ENCODE peak calls at places on chromosomes 12 and 14, in four cellular contexts. One of them, this sample, is unnamed.

GRCh38 chr14:24665440-24665991 is 31.5 kb upstream of the GZMB start:
- DNase-seq in osteocyte: no peak
- DNase-seq in T-helper 1 cell: no peak
- DNase-seq in mesendoderm: no peak
- DNase-seq in this sample: no peak

GRCh38 chr12:55955800-55956508 is 9.9 kb downstream of the PMEL start:
- DNase-seq in mesendoderm: peak
- DNase-seq in T-helper 1 cell: no peak
- DNase-seq in osteocyte: no peak
- DNase-seq in this sample: no peak

GRCh38 chr12:34602213-34602940 is 580.1 kb downstream of the ALG10 start:
- DNase-seq in mesendoderm: no peak
- DNase-seq in osteocyte: no peak
- DNase-seq in T-helper 1 cell: no peak
- DNase-seq in this sample: no peak

GRCh38 chr12:55642275-55643068 is 5.8 kb downstream of the OR10P1 start:
- DNase-seq in mesendoderm: no peak
- DNase-seq in osteocyte: no peak
- DNase-seq in T-helper 1 cell: no peak
- DNase-seq in this sample: no peak

GRCh38 chr14:22926316-22926715 is 2.9 kb downstream of the PRMT5 start:
- DNase-seq in T-helper 1 cell: no peak
- DNase-seq in osteocyte: no peak
- DNase-seq in mesendoderm: no peak
- DNase-seq in this sample: no peak

GRCh38 chr14:23061995-23062394 is 4.7 kb upstream of the CDH24 start:
- DNase-seq in osteocyte: no peak
- DNase-seq in mesendoderm: peak
- DNase-seq in T-helper 1 cell: no peak
- DNase-seq in this sample: peak

GRCh38 chr12:61956545-61956944 is 303.7 kb upstream of the USP15 start:
- DNase-seq in osteocyte: no peak
- DNase-seq in mesendoderm: no peak
- DNase-seq in T-helper 1 cell: no peak
- DNase-seq in this sample: no peak

GRCh38 chr12:67515679-67516363 is 132.7 kb upstream of the DYRK2 start:
- DNase-seq in T-helper 1 cell: no peak
- DNase-seq in mesendoderm: no peak
- DNase-seq in osteocyte: no peak
- DNase-seq in this sample: no peak

GRCh38 chr12:89448526-89448925 is 76.1 kb downstream of the GALNT4 start:
- DNase-seq in T-helper 1 cell: no peak
- DNase-seq in mesendoderm: no peak
- DNase-seq in osteocyte: no peak
- DNase-seq in this sample: no peak

GRCh38 chr14:63223596-63223995 is 19.4 kb downstream of the RHOJ start:
- DNase-seq in osteocyte: no peak
- DNase-seq in mesendoderm: no peak
- DNase-seq in T-helper 1 cell: no peak
- DNase-seq in this sample: no peak

GRCh38 chr14:72443991-72444431 is 449.9 kb downstream of the DPF3 start:
- DNase-seq in osteocyte: no peak
- DNase-seq in mesendoderm: no peak
- DNase-seq in T-helper 1 cell: no peak
- DNase-seq in this sample: no peak

GRCh38 chr12:123134755-123135282 is 16.1 kb downstream of the PITPNM2 start:
- DNase-seq in T-helper 1 cell: no peak
- DNase-seq in mesendoderm: no peak
- DNase-seq in osteocyte: no peak
- DNase-seq in this sample: no peak

GRCh38 chr12:51368640-51369517 is 22.3 kb downstream of the GALNT6 start:
- DNase-seq in osteocyte: no peak
- DNase-seq in mesendoderm: no peak
- DNase-seq in T-helper 1 cell: peak
- DNase-seq in this sample: peak

GRCh38 chr12:1758887-1759286 is 61.5 kb upstream of the LRTM2 start:
- DNase-seq in mesendoderm: no peak
- DNase-seq in osteocyte: no peak
- DNase-seq in T-helper 1 cell: no peak
- DNase-seq in this sample: no peak

GRCh38 chr12:32030676-32031075 is 71.5 kb downstream of the RESF1 start:
- DNase-seq in mesendoderm: no peak
- DNase-seq in osteocyte: no peak
- DNase-seq in T-helper 1 cell: no peak
- DNase-seq in this sample: no peak

GRCh38 chr14:34199585-34199984 is 248.7 kb upstream of the EGLN3 start:
- DNase-seq in osteocyte: no peak
- DNase-seq in mesendoderm: peak
- DNase-seq in T-helper 1 cell: no peak
- DNase-seq in this sample: no peak

GRCh38 chr12:106898001-106898966 is 57.4 kb upstream of the TMEM263 start:
- DNase-seq in osteocyte: no peak
- DNase-seq in mesendoderm: no peak
- DNase-seq in T-helper 1 cell: no peak
- DNase-seq in this sample: no peak

GRCh38 chr14:93035917-93036651 is 79.6 kb downstream of the ITPK1 start:
- DNase-seq in T-helper 1 cell: no peak
- DNase-seq in mesendoderm: peak
- DNase-seq in osteocyte: no peak
- DNase-seq in this sample: peak

GRCh38 chr14:66401447-66402095 is 84.6 kb upstream of the CCDC196 start:
- DNase-seq in mesendoderm: no peak
- DNase-seq in osteocyte: no peak
- DNase-seq in T-helper 1 cell: no peak
- DNase-seq in this sample: no peak

GRCh38 chr14:42535397-42535796 is 928.7 kb downstream of the LRFN5 start:
- DNase-seq in osteocyte: no peak
- DNase-seq in mesendoderm: peak
- DNase-seq in T-helper 1 cell: no peak
- DNase-seq in this sample: no peak

GRCh38 chr12:6328945-6329692 is 12.8 kb downstream of the TNFRSF1A start:
- DNase-seq in osteocyte: no peak
- DNase-seq in mesendoderm: no peak
- DNase-seq in T-helper 1 cell: no peak
- DNase-seq in this sample: no peak

GRCh38 chr12:30088259-30088995 is 304.7 kb upstream of the TMTC1 start:
- DNase-seq in T-helper 1 cell: no peak
- DNase-seq in osteocyte: no peak
- DNase-seq in mesendoderm: no peak
- DNase-seq in this sample: no peak

GRCh38 chr12:93453633-93454032 is 11.9 kb upstream of the UBE2N start:
- DNase-seq in mesendoderm: peak
- DNase-seq in T-helper 1 cell: no peak
- DNase-seq in osteocyte: no peak
- DNase-seq in this sample: no peak

This sample was measured in left cardiac atrium.